ENCODE peak calls at places on chromosomes 16 and 17, in seven cellular contexts. O is sigmoid colon, D is suprapubic skin, Y is GM23338, B is endothelial cell of umbilical vein, X is SK-N-MC, N is stomach. A is an unnamed sample.

GRCh38 chr16:89921699-89922476 is 1.3 kb upstream of the TUBB3 start:
- DNase-seq in N (peak), B (peak), Y (peak), D (peak), O (peak), X (no peak), A (no peak)

GRCh38 chr17:77602883-77603640 is 355.4 kb upstream of the TNRC6C start:
- DNase-seq in N (peak), D (no peak), X (no peak), Y (no peak), B (no peak), O (peak), A (no peak)

GRCh38 chr17:50806141-50806643 is 29.2 kb upstream of the WFIKKN2 start:
- DNase-seq in N (peak), X (no peak), B (no peak), D (no peak), Y (peak), O (no peak), A (no peak)

GRCh38 chr17:65966311-65966710 is 225.6 kb downstream of the CEP112 start:
- DNase-seq in D (no peak), B (peak), N (no peak), Y (no peak), X (no peak), O (no peak), A (no peak)

GRCh38 chr17:7841309-7841621 is 7.2 kb downstream of the KDM6B start:
- DNase-seq in N (no peak), X (no peak), Y (no peak), D (no peak), B (no peak), O (no peak), A (no peak)

GRCh38 chr16:51394401-51394800 is 243.3 kb upstream of the SALL1 start:
- DNase-seq in Y (no peak), N (no peak), X (no peak), D (no peak), B (no peak), O (no peak), A (no peak)

GRCh38 chr17:62739666-62740065 is 68.4 kb downstream of the MARCHF10 start:
- DNase-seq in X (no peak), Y (no peak), N (no peak), B (no peak), D (no peak), O (no peak), A (no peak)

GRCh38 chr17:83193336-83194188 is 114.2 kb downstream of the METRNL start:
- DNase-seq in D (peak), Y (no peak), N (peak), B (no peak), X (no peak), O (peak), A (peak)

GRCh38 chr16:16120382-16121184 is 102.7 kb downstream of the ABCC6 start:
- DNase-seq in O (peak), X (no peak), D (no peak), Y (no peak), B (peak), N (peak), A (no peak)

GRCh38 chr17:75985986-75986385 is 6.9 kb downstream of the TEN1 start:
- DNase-seq in B (no peak), Y (no peak), N (no peak), O (no peak), X (no peak), D (no peak), A (no peak)

GRCh38 chr17:52244689-52245088 is 86.2 kb upstream of the CA10 start:
- DNase-seq in Y (no peak), O (no peak), B (no peak), N (no peak), X (no peak), D (no peak), A (no peak)
- H3K4me3 ChIP-seq in Y (no peak), O (no peak), B (no peak), N (no peak), X (no peak), D (no peak), A (no peak)

DNA sequence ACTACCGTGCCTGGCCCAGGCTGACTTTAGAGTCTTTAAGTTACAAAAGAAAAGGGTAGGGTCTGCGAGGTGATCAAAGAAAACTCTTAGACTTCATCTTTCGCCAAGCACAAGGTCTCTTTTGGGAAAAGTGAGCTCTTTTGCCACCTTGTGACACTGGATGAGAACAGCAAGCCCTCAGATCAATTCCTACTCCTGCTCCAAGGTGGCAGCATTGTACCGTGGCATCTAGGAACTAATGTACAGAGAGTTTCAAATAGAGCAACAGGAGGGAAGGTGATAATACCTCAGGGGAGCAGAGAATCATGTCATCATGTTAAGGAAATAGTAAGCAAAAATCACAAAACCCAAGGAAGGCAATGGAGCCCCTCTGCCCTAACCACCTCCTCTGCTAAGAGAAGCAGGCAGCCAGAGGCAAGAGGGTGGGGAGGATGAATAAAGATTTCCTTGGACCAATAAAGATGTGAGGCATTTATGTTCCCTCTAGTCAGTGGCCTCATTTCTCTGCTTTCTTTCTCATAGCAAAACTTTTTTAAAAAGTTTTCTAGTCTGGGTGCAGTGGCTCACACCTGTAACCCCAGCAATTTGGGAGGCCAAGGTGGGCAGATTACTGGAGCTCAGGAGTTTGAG is 2.1 kb upstream of the C17orf78 start:
- DNase-seq in D (no peak), X (peak), Y (peak), N (peak), O (no peak), B (peak), A (peak)
- TF ChIP-seq POLR2AphosphoS5 in D (no peak), X (no peak), Y (no peak), N (peak), O (no peak), B (no peak), A (no peak)

GRCh38 chr16:56607675-56608042 is 725 bp upstream of the MT2A start:
- DNase-seq in Y (no peak), X (no peak), N (no peak), B (no peak), D (no peak), O (no peak), A (no peak)
- H3K4me3 ChIP-seq in Y (peak), X (no peak), N (peak), B (no peak), D (peak), O (no peak), A (peak)

GRCh38 chr17:46732754-46733398 is 85.6 kb downstream of the WNT3 start:
- DNase-seq in Y (peak), N (no peak), X (peak), B (no peak), O (no peak), D (no peak), A (no peak)
- TF ChIP-seq POLR2AphosphoS5 in Y (no peak), N (no peak), X (no peak), B (no peak), O (no peak), D (no peak), A (no peak)

GRCh38 chr17:6496116-6496481 is 51.8 kb downstream of the PIMREG start:
- DNase-seq in O (peak), X (no peak), N (no peak), Y (peak), D (peak), B (no peak), A (no peak)
- H3K4me3 ChIP-seq in O (no peak), X (peak), N (no peak), Y (peak), D (no peak), B (no peak), A (no peak)

GRCh38 chr16:88103581-88104188 is 152.5 kb downstream of the BANP start:
- DNase-seq in Y (no peak), O (no peak), N (no peak), X (no peak), B (no peak), D (peak), A (no peak)

GRCh38 chr16:88103011-88103410 is 151.8 kb downstream of the BANP start:
- DNase-seq in N (no peak), X (no peak), Y (no peak), D (peak), O (no peak), B (no peak), A (no peak)

GRCh38 chr16:88102597-88102996 is 151.4 kb downstream of the BANP start:
- DNase-seq in Y (no peak), X (no peak), O (no peak), D (peak), B (no peak), N (no peak), A (no peak)

GRCh38 chr16:88099563-88099890 is 148.3 kb downstream of the BANP start:
- DNase-seq in D (no peak), B (no peak), Y (no peak), N (no peak), O (no peak), X (no peak), A (no peak)
- TF ChIP-seq POLR2AphosphoS5 in D (no peak), B (no peak), Y (no peak), N (no peak), O (no peak), X (no peak), A (no peak)